ENCODE peak calls at places on chromosomes 3 and 15, in six cellular contexts. G is H1, I is HepG2, L is GM12891, B is K562, Z is GM12878. F is an unnamed sample.

GRCh38 chr15:29670945-29671307 is 151.3 kb downstream of the TJP1 start:
- DNase-seq in G (no peak), B (no peak), Z (no peak), I (peak), L (no peak), F (no peak)

GRCh38 chr3:46889381-46890110 is 12.0 kb downstream of the PTH1R start:
- DNase-seq in B (peak), G (no peak), Z (no peak), I (no peak), L (no peak), F (no peak)

GRCh38 chr3:171284308-171285075 is 175.7 kb downstream of the TNIK start:
- DNase-seq in Z (peak), G (no peak), L (no peak), B (no peak), I (no peak), F (no peak)

GRCh38 chr3:188729422-188729821 is 442.3 kb upstream of the TPRG1 start:
- DNase-seq in L (no peak), I (no peak), Z (no peak), G (no peak), B (no peak), F (no peak)

GRCh38 chr15:31091531-31091930 is 10.0 kb downstream of the TRPM1 start:
- DNase-seq in B (no peak), I (no peak), G (peak), Z (no peak), L (no peak), F (no peak)

GRCh38 chr15:99981839-99982658 is 248.8 kb upstream of the LYSMD4 start:
- DNase-seq in L (no peak), B (no peak), G (no peak), Z (no peak), I (no peak), F (no peak)

GRCh38 chr15:22257047-22257667 is 176.8 kb downstream of the OR4M2 start:
- DNase-seq in G (no peak), L (no peak), B (no peak), Z (no peak), I (no peak), F (no peak)

GRCh38 chr3:167941234-167941995 is 154.3 kb downstream of the GOLIM4 start:
- DNase-seq in B (peak), Z (no peak), G (no peak), I (no peak), L (no peak), F (no peak)

GRCh38 chr15:75456710-75457109 is 5.2 kb upstream of the SIN3A start:
- DNase-seq in B (peak), G (no peak), I (no peak), Z (no peak), L (no peak), F (no peak)

GRCh38 chr15:77632760-77633133 is at the start of gene LINGO1:
- DNase-seq in I (no peak), Z (no peak), B (peak), G (no peak), L (no peak), F (no peak)

GRCh38 chr15:89436560-89437311 is 59.6 kb downstream of the RHCG start:
- DNase-seq in L (no peak), Z (no peak), I (peak), G (no peak), B (no peak), F (no peak)

GRCh38 chr3:632571-633170 is 436.1 kb downstream of the CHL1 start:
- DNase-seq in L (peak), Z (no peak), G (peak), I (peak), B (peak), F (no peak)

GRCh38 chr3:130420466-130420865 is 75.0 kb downstream of the COL6A5 start:
- DNase-seq in I (no peak), G (no peak), Z (no peak), L (no peak), B (no peak), F (no peak)

GRCh38 chr15:73994912-73995622 is 551 bp downstream of the PML start:
- DNase-seq in I (no peak), Z (no peak), B (peak), L (no peak), G (no peak), F (no peak)

GRCh38 chr15:36831915-36832310 is 252.5 kb downstream of the CDIN1 start:
- DNase-seq in Z (no peak), I (no peak), G (no peak), L (no peak), B (no peak), F (no peak)

GRCh38 chr3:52136513-52136912 is 17.7 kb downstream of the POC1A start:
- DNase-seq in I (no peak), Z (no peak), L (no peak), B (no peak), G (no peak), F (no peak)

GRCh38 chr3:142976621-142977398 is 13.3 kb upstream of the PAQR9 start:
- DNase-seq in G (no peak), Z (no peak), I (peak), B (peak), L (no peak), F (no peak)

GRCh38 chr15:47514251-47514652 is 203.1 kb upstream of the SEMA6D start:
- DNase-seq in G (no peak), B (no peak), Z (no peak), I (no peak), L (no peak), F (no peak)

GRCh38 chr3:156818890-156819289 is 7.3 kb upstream of the LEKR1 start:
- DNase-seq in Z (no peak), I (no peak), B (peak), G (no peak), L (no peak), F (no peak)

GRCh38 chr15:98801234-98801561 is 152.9 kb downstream of the IGF1R start:
- DNase-seq in G (no peak), B (no peak), L (no peak), Z (no peak), I (no peak), F (no peak)

GRCh38 chr3:101070260-101071121 is 77.3 kb upstream of the ABI3BP start:
- DNase-seq in L (peak), Z (peak), G (peak), B (peak), I (peak), F (peak)

GRCh38 chr3:167030059-167030458 is 350.0 kb downstream of the ZBBX start:
- DNase-seq in B (no peak), Z (no peak), I (no peak), L (no peak), G (no peak), F (no peak)

GRCh38 chr15:73723146-73723545 is 30.0 kb downstream of the INSYN1 start:
- DNase-seq in I (no peak), G (no peak), Z (no peak), L (no peak), B (no peak), F (no peak)

GRCh38 chr3:85950435-85950834 is 991.6 kb downstream of the CADM2 start:
- DNase-seq in Z (no peak), G (no peak), I (no peak), B (no peak), L (no peak), F (no peak)
- TF ChIP-seq POLR2A in Z (no peak), G (no peak), I (no peak), B (no peak), L (no peak), F (no peak)

GRCh38 chr15:70998319-70998718 is 105.7 kb downstream of the LRRC49 start:
- DNase-seq in L (no peak), B (no peak), I (no peak), Z (no peak), G (no peak), F (no peak)
- TF ChIP-seq POLR2AphosphoS5 in L (no peak), B (no peak), I (no peak), Z (no peak), G (no peak), F (no peak)

DNA sequence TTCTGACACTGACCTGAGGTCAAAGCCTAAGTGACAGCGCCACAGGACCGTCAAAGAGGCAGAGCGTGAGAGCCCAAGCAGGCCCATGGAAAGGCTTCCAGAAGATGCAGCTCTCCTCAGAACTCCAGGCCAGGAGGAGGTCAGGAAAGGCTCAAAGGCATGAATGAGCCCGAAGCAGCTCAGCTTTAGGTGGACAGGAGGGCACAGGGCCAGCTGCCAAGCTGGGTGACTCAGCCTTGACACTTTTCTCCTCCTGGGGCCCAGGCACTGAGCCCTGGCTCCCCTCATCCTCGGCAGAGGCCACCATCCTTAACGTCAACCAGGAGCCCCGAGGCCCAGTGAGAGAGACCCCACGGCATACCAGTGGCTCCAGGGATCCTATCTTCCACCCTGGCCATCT is 62.9 kb downstream of the ADCY5 start:
- DNase-seq in L (no peak), G (no peak), B (no peak), Z (no peak), I (no peak), F (no peak)
- TF ChIP-seq TAF1 in L (no peak), G (no peak), B (no peak), Z (no peak), I (no peak), F (no peak)

DNA sequence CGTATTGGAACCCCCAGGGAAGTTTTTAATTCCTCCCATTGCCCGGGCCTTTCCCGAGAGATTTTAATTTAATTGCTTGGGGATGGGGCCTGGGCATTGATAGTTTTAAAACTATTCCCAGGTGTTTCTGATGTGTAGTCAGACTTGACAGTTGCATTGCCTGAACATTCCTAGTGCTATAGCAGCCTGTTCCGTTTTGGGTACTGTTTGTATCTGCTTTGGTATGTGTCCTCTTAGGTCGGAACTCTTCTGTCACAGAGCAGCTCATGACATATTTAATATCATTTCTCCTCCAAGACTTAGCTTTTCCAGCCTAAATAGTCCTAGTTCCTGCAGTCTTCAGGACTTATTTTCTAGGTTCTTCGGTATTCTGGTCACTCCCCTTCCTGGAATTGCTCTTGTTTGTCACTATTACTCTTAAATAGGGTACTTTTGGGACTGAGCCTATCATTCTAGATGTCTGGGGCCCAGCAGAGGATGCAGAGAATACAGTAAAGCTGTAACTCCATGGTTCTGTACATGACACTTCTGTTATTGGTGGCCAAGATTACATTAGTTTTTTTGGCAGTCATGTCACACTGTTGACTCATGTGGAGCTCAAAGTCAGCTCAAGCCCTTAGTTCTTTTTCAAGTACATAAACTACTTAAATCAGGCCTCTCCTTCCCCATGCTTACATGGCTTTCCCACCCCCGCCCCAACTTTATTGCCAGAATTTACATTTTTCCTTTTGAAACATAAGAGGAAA is 81.5 kb downstream of the BBX start:
- DNase-seq in Z (no peak), I (no peak), G (no peak), B (no peak), L (no peak), F (no peak)
- TF ChIP-seq POLR2A in Z (no peak), I (no peak), G (no peak), B (no peak), L (no peak), F (no peak)

GRCh38 chr15:83850846-83851245 is 196.9 kb downstream of the ADAMTSL3 start:
- DNase-seq in I (no peak), Z (no peak), G (no peak), B (no peak), L (no peak), F (no peak)

GRCh38 chr15:83850015-83850414 is 196.1 kb downstream of the ADAMTSL3 start:
- DNase-seq in B (no peak), L (no peak), G (no peak), Z (no peak), I (no peak), F (no peak)

GRCh38 chr15:83845230-83845629 is 191.3 kb downstream of the ADAMTSL3 start:
- DNase-seq in L (no peak), B (no peak), I (no peak), G (no peak), Z (no peak), F (no peak)

GRCh38 chr15:83846847-83847246 is 192.9 kb downstream of the ADAMTSL3 start:
- DNase-seq in G (no peak), I (no peak), Z (no peak), L (no peak), B (no peak), F (no peak)

DNA sequence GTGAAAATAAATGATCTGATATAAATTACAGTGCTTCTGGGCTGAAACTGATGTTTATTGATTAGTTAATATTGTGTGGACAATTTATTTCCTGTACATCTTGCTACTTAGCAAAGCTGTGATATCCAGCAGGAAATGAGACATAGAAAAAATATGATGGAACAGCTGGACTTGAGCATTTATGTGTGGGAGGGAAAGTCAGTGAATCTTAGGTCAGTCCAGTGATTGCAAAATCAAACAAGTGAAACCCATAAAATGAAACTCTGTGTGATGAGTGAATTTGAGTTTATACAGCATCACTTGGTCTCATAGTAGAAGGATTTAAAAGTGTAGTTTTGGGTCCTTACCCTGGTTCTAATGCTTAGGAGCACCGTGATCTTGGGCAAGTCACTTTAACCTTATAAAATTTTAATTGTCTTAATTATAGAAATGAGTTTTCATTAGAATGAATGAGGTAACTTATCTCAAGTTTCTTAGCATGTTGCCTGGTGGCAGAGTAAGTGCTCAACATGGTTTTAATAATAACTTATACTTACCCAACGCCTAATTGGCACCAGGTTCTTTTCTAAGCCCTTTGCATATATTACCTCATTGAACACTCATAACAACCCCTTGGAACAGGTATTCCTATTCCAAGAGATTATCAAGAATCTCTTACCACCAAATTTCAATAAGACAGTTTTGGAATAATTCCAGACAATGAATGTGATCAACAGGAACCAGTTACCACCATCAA is 194.6 kb downstream of the ADAMTSL3 start:
- DNase-seq in Z (no peak), B (no peak), G (no peak), L (no peak), I (no peak), F (no peak)
- TF ChIP-seq POLR2AphosphoS5 in Z (no peak), B (no peak), G (no peak), L (no peak), I (no peak), F (no peak)

DNA sequence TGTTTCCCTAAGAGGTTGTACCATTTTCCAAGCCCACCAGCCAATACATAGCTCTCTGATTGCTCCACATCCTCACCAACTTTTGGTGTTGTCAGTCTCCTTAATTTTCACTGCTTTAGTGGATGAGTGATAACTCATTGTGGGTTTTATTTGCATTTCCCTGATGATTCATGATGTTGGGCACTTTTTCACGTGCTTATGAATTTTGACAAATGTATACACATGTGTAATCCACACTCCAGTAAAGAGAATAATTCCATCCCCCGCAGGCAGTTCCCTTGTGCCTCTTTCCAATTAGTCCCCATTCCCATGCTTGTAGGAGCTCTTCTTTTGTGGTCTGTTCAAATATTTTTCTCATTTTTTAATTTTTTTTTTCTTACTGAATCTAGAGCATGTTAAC is 52.4 kb downstream of the ANP32A start:
- DNase-seq in Z (no peak), G (no peak), L (no peak), B (no peak), I (no peak), F (no peak)
- TF ChIP-seq TAF1 in Z (no peak), G (no peak), L (no peak), B (no peak), I (no peak), F (no peak)

GRCh38 chr3:13198480-13198879 is 125.3 kb upstream of the IQSEC1 start:
- DNase-seq in B (no peak), G (no peak), L (no peak), Z (no peak), I (no peak), F (no peak)
- TF ChIP-seq POLR2A in B (no peak), G (no peak), L (no peak), Z (no peak), I (no peak), F (no peak)

DNA sequence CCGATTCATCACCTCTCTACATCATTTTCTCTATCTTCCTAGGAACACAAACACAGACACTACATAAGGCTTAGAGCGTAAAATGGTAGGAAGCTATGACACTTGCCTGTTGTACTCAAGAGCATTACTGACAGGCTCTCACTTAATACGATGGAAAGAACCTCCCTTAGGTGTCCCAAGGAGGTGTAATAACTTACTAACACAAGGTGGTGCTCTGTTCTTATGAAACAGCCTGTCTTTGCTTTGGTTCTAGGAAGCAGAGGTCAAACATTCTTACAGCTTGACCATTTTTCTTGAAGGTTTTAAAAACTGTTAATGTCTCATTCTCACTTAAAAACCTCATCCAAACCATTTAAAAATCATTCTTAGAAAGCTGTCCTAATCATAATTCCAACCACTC is 317.9 kb upstream of the AGTR1 start:
- DNase-seq in Z (no peak), G (no peak), I (peak), B (no peak), L (peak), F (no peak)
- TF ChIP-seq POLR2AphosphoS5 in Z (no peak), G (no peak), I (no peak), B (no peak), L (no peak), F (no peak)

GRCh38 chr3:79497447-79498111 is 270.2 kb downstream of the ROBO1 start:
- DNase-seq in B (peak), G (no peak), L (peak), Z (no peak), I (no peak), F (peak)
- TF ChIP-seq TAF1 in B (no peak), G (no peak), L (no peak), Z (no peak), I (no peak), F (no peak)